ENCODE peak calls at places on chromosomes 3 and 15, in seven cellular contexts. W, K, Q, T, O, S and L are unnamed samples.

GRCh38 chr3:71875461-71875947 is 90.6 kb upstream of the PROK2 start:
- DNase-seq in O (peak; percentile 94), Q (peak; percentile 53), T (peak; percentile 88), K (peak; percentile 99), S (peak; percentile 82), W (peak; percentile 71), L (peak; percentile 70)

GRCh38 chr3:15280853-15281532 is 51.4 kb downstream of the SH3BP5 start:
- DNase-seq in W (no peak), T (no peak), S (peak; percentile 44), Q (no peak), K (no peak), O (no peak), L (no peak)

GRCh38 chr3:43448098-43448497 is 161.8 kb downstream of the SNRK start:
- DNase-seq in W (no peak), Q (no peak), K (no peak), T (no peak), S (no peak), O (no peak), L (no peak)

GRCh38 chr15:84398763-84399701 is 163.5 kb downstream of the GOLGA6L4 start:
- DNase-seq in O (peak; percentile 24), W (no peak), S (no peak), K (no peak), Q (no peak), T (no peak), L (no peak)

GRCh38 chr3:99128205-99128604 is 226.7 kb upstream of the DCBLD2 start:
- DNase-seq in T (no peak), Q (peak; percentile 8), W (no peak), S (no peak), K (no peak), O (no peak), L (no peak)

GRCh38 chr15:92333709-92334108 is 60.0 kb upstream of the ST8SIA2 start:
- DNase-seq in T (no peak), S (no peak), Q (no peak), O (no peak), W (no peak), K (no peak), L (no peak)

GRCh38 chr3:122572940-122573412 is 4.5 kb upstream of the PARP15 start:
- DNase-seq in W (no peak), Q (peak; percentile 41), O (peak; percentile 67), K (peak; percentile 71), S (peak; percentile 12), T (peak; percentile 15), L (peak; percentile 24)

GRCh38 chr3:20052851-20053250 is 12.6 kb downstream of the KAT2B start:
- DNase-seq in O (no peak), T (no peak), W (no peak), S (no peak), K (no peak), Q (no peak), L (no peak)

GRCh38 chr3:38318766-38319671 is 27.6 kb upstream of the XYLB start:
- DNase-seq in Q (no peak), O (no peak), K (no peak), S (no peak), T (no peak), W (no peak), L (no peak)

GRCh38 chr15:39629376-39629775 is 48.5 kb downstream of the THBS1 start:
- DNase-seq in S (no peak), O (no peak), K (no peak), T (no peak), Q (peak; percentile 43), W (no peak), L (peak; percentile 46)

GRCh38 chr3:149466192-149466591 is 8.3 kb upstream of the TM4SF4 start:
- DNase-seq in T (peak; percentile 7), S (no peak), K (peak; percentile 76), W (no peak), Q (peak; percentile 90), O (no peak), L (peak; percentile 68)

GRCh38 chr3:115100172-115100571 is 46.9 kb downstream of the ZBTB20 start:
- DNase-seq in K (peak; percentile 7), T (no peak), W (no peak), Q (peak; percentile 70), S (no peak), O (no peak), L (peak; percentile 75)

GRCh38 chr3:23017800-23018199 is 185.3 kb upstream of the UBE2E2 start:
- DNase-seq in Q (peak; percentile 33), O (no peak), T (no peak), S (peak; percentile 94), K (no peak), W (no peak), L (no peak)

GRCh38 chr15:79310985-79311900 is at the start of gene TMED3:
- DNase-seq in W (peak; percentile 80), Q (peak; percentile 88), S (peak; percentile 74), T (peak; percentile 47), K (peak; percentile 94), O (peak; percentile 88), L (peak; percentile 91)

GRCh38 chr3:195133462-195133861 is 137.5 kb downstream of the XXYLT1 start:
- DNase-seq in K (no peak), Q (peak; percentile 98), O (no peak), T (no peak), W (no peak), S (no peak), L (no peak)

GRCh38 chr3:71010731-71011455 is 572.6 kb downstream of the FOXP1 start:
- DNase-seq in O (no peak), W (no peak), S (no peak), T (no peak), K (no peak), Q (peak; percentile 31), L (no peak)

GRCh38 chr3:112437146-112438022 is 61.9 kb downstream of the BTLA start:
- DNase-seq in W (no peak), O (peak; percentile 45), S (peak; percentile 5), T (no peak), Q (peak; percentile 58), K (peak; percentile 73), L (peak; percentile 32)

GRCh38 chr15:61051570-61052031 is 177.5 kb downstream of the RORA start:
- DNase-seq in O (peak; percentile 52), K (peak; percentile 71), T (peak; percentile 15), S (no peak), W (peak; percentile 5), Q (peak; percentile 78), L (peak; percentile 54)

GRCh38 chr3:123090700-123091585 is 24.1 kb downstream of the PDIA5 start:
- DNase-seq in Q (peak; percentile 41), K (no peak), W (peak; percentile 39), T (no peak), S (no peak), O (no peak), L (no peak)

GRCh38 chr3:134007819-134008218 is 21.9 kb downstream of the SLCO2A1 start:
- DNase-seq in O (no peak), K (no peak), S (no peak), T (no peak), Q (no peak), W (no peak), L (no peak)

GRCh38 chr3:65953881-65954733 is 84.6 kb downstream of the MAGI1 start:
- DNase-seq in K (no peak), O (no peak), T (no peak), S (no peak), Q (no peak), W (no peak), L (no peak)

GRCh38 chr3:167733961-167734497 is 663 bp downstream of the PDCD10 start:
- DNase-seq in O (no peak), K (no peak), Q (peak; percentile 3), T (no peak), W (no peak), S (no peak), L (peak; percentile 59)

GRCh38 chr3:139020868-139021234 is at the start of gene PRR23B:
- DNase-seq in K (peak; percentile 3), S (no peak), Q (no peak), T (no peak), O (no peak), W (no peak), L (no peak)

GRCh38 chr15:99475754-99476412 is 89.9 kb upstream of the MEF2A start:
- DNase-seq in W (no peak), S (no peak), K (no peak), Q (no peak), O (no peak), T (no peak), L (no peak)

GRCh38 chr15:55742927-55743614 is at the start of gene PRTG:
- DNase-seq in Q (peak; percentile 69), K (peak; percentile 87), O (peak; percentile 76), T (no peak), S (peak; percentile 75), W (peak; percentile 98), L (peak; percentile 90)

GRCh38 chr15:45667002-45667401 is 32.2 kb downstream of the SQOR start:
- DNase-seq in T (no peak), K (no peak), Q (no peak), S (no peak), W (no peak), O (no peak), L (no peak)
- H3K23ac ChIP-seq in T (no peak overlapping the region), K (no peak overlapping the region), Q (no peak overlapping the region), S (no peak overlapping the region), W (no peak overlapping the region), O (no peak overlapping the region), L (no peak overlapping the region)

GRCh38 chr3:41836360-41837134 is 125.4 kb downstream of the ULK4 start:
- DNase-seq in T (no peak), O (no peak), S (no peak), K (no peak), W (no peak), Q (peak; percentile 26), L (no peak)

GRCh38 chr3:41833628-41834027 is 128.3 kb downstream of the ULK4 start:
- DNase-seq in K (no peak), T (no peak), O (no peak), Q (no peak), W (no peak), S (no peak), L (no peak)
- H2BK5ac ChIP-seq in K (no peak overlapping the region), T (no peak overlapping the region), O (no peak overlapping the region), Q (no peak overlapping the region), W (no peak overlapping the region), S (no peak overlapping the region), L (no peak overlapping the region)

GRCh38 chr3:62284442-62284841 is 88.9 kb downstream of the FEZF2 start:
- DNase-seq in O (no peak), K (no peak), T (no peak), S (no peak), Q (no peak), W (no peak), L (no peak)
- H3K18ac ChIP-seq in O (no peak overlapping the region), K (no peak overlapping the region), T (no peak overlapping the region), S (no peak overlapping the region), Q (no peak overlapping the region), W (no peak overlapping the region), L (no peak overlapping the region)

GRCh38 chr3:87228316-87228715 is 1.2 kb downstream of the CHMP2B start:
- DNase-seq in T (no peak), Q (peak; percentile 18), K (no peak), S (no peak), W (no peak), O (no peak), L (peak; percentile 11)

GRCh38 chr3:87227104-87227834 is at the start of gene CHMP2B:
- DNase-seq in S (peak; percentile 96), O (peak; percentile 94), W (peak; percentile 89), K (peak; percentile 95), Q (peak; percentile 89), T (peak; percentile 80), L (peak; percentile 91)

GRCh38 chr3:87229113-87229512 is 2.0 kb downstream of the CHMP2B start:
- DNase-seq in K (no peak), T (no peak), Q (no peak), S (no peak), W (no peak), O (no peak), L (no peak)

GRCh38 chr3:87225659-87226058 is 1.4 kb upstream of the CHMP2B start:
- DNase-seq in O (no peak), Q (no peak), T (no peak), W (no peak), S (no peak), K (no peak), L (no peak)

GRCh38 chr3:87227835-87228144 is 681 bp downstream of the CHMP2B start:
- DNase-seq in O (no peak), T (no peak), S (no peak), K (no peak), Q (peak; percentile 1), W (no peak), L (no peak)
- H3K23ac ChIP-seq in O (no peak overlapping the region), T (no peak overlapping the region), S (no peak overlapping the region), K (no peak overlapping the region), Q (peak overlapping the region; percentile 54), W (no peak overlapping the region), L (no peak overlapping the region)